ENCODE peak calls at places on chromosomes 3 and 15, in four cellular contexts. O is heart left ventricle, F is heart right ventricle, P is AG04450. Q is an unnamed sample.

GRCh38 chr15:99719096-99719541 is 14.1 kb downstream of the LYSMD4 start:
- DNase-seq in P (peak; percentile 51), O (no peak), F (no peak), Q (no peak)

GRCh38 chr15:56242576-56243116 is 1.0 kb downstream of the RFX7 start:
- DNase-seq in O (no peak), P (no peak), F (no peak), Q (no peak)

GRCh38 chr15:62904041-62904440 is 138.5 kb upstream of the TPM1 start:
- DNase-seq in P (no peak), F (no peak), O (no peak), Q (no peak)

GRCh38 chr3:126523745-126524428 is at the start of gene CHST13:
- DNase-seq in P (no peak), O (no peak), F (no peak), Q (no peak)

GRCh38 chr3:52774901-52775864 is 2.2 kb upstream of the ITIH1 start:
- DNase-seq in F (no peak), O (no peak), P (no peak), Q (no peak)

GRCh38 chr3:73324203-73325155 is 263.0 kb downstream of the EBLN2 start:
- DNase-seq in O (no peak), F (no peak), P (no peak), Q (no peak)

GRCh38 chr15:39094116-39094515 is 486.8 kb upstream of the THBS1 start:
- DNase-seq in P (no peak), O (no peak), F (no peak), Q (no peak)

GRCh38 chr3:49383387-49383786 is 25.2 kb upstream of the GPX1 start:
- DNase-seq in F (no peak), O (no peak), P (no peak), Q (no peak)

GRCh38 chr15:39188930-39189329 is 391.9 kb upstream of the THBS1 start:
- DNase-seq in F (no peak), O (no peak), P (no peak), Q (no peak)

GRCh38 chr3:148023994-148024393 is 614.8 kb downstream of the ZIC1 start:
- DNase-seq in P (peak; percentile 54), O (peak; percentile 6), F (peak; percentile 4), Q (no peak)

GRCh38 chr3:124200336-124200901 is 208.5 kb upstream of the ROPN1 start:
- DNase-seq in O (no peak), F (no peak), P (no peak), Q (no peak)

GRCh38 chr3:190323241-190323617 is 983 bp upstream of the CLDN1 start:
- DNase-seq in O (peak; percentile 12), F (peak; percentile 10), P (no peak), Q (no peak)

GRCh38 chr3:4406746-4407568 is 60.1 kb downstream of the SUMF1 start:
- DNase-seq in O (no peak), P (no peak), F (no peak), Q (no peak)

GRCh38 chr3:197888511-197888910 is 61.5 kb upstream of the RPL35A start:
- DNase-seq in P (no peak), O (no peak), F (no peak), Q (no peak)

GRCh38 chr3:179991877-179992276 is 44.9 kb downstream of the PEX5L start:
- DNase-seq in O (no peak), F (no peak), P (no peak), Q (no peak)

GRCh38 chr15:57611938-57612337 is 20.2 kb downstream of the MYZAP start:
- DNase-seq in F (peak; percentile 54), O (no peak), P (no peak), Q (peak; percentile 17)

GRCh38 chr15:62124176-62124952 is 40.7 kb downstream of the C2CD4B start:
- DNase-seq in O (no peak), P (no peak), F (no peak), Q (no peak)

GRCh38 chr15:80870893-80871292 is 91.7 kb downstream of the CEMIP start:
- DNase-seq in F (no peak), P (no peak), O (no peak), Q (no peak)

GRCh38 chr3:126932188-126932931 is 50.6 kb upstream of the PLXNA1 start:
- DNase-seq in O (no peak), F (no peak), P (no peak), Q (no peak)

GRCh38 chr15:95664435-95664834 is 666.1 kb upstream of the NR2F2 start:
- DNase-seq in P (no peak), O (no peak), F (no peak), Q (peak; percentile 15)

GRCh38 chr3:27659279-27660021 is 62.7 kb downstream of the EOMES start:
- DNase-seq in O (peak; percentile 33), P (no peak), F (peak; percentile 38), Q (no peak)

GRCh38 chr3:12345141-12345561 is 56.3 kb downstream of the PPARG start:
- DNase-seq in O (no peak), P (no peak), F (no peak), Q (no peak)

GRCh38 chr15:81105521-81105920 is 28.5 kb upstream of the CFAP161 start:
- DNase-seq in F (no peak), P (no peak), O (no peak), Q (peak; percentile 27)

GRCh38 chr3:128973988-128974564 is 19.8 kb downstream of the CFAP92 start:
- DNase-seq in P (no peak), O (no peak), F (no peak), Q (no peak)

GRCh38 chr3:128967748-128968147 is 26.1 kb downstream of the CFAP92 start:
- DNase-seq in O (no peak), P (no peak), F (no peak), Q (no peak)

GRCh38 chr3:128971421-128971820 is 22.5 kb downstream of the CFAP92 start:
- DNase-seq in F (peak; percentile 80), P (no peak), O (peak; percentile 73), Q (no peak)

GRCh38 chr3:128970741-128971048 is 23.2 kb downstream of the CFAP92 start:
- DNase-seq in F (no peak), O (no peak), P (no peak), Q (no peak)

DNA sequence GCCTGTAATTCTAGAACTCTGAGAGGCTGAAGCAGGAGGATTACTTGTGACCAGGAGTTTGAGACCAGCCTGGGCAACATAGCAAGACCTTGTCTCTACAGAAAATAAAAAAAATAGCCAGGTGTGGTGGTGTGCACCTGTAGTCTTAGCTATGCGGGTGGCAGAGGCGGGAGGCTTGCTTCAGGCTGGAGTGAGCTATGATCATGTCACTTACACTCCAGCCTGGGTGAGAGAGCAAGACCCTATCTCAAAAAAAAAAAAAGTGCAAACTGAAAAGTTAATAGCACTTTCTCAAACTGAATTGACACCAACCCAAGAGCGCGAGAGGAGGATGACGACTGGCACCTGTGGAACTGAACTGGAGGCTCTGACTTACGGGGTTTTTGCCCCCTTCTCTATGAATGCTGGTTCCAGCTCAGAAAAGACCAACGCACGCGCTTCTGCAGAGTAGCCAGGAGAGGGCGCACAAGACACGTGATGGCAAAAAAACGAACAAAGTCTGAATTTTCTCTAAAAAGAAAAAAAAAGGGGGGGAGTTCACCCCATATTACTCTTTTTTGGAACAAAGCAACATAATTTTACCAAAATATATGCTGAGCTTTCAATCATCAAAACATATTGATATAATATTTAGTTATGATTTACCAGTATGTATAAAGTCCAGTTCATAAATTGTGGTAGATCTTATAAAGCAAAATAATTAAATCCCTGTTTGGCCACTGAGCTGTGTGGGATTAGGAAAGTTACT is 23.7 kb downstream of the CFAP92 start:
- DNase-seq in P (no peak), O (peak; percentile 23), F (peak; percentile 32), Q (no peak)
- TF ChIP-seq CTCF in P (peak; percentile 95), O (peak; percentile 90), F (peak; percentile 93), Q (peak; percentile 93)

DNA sequence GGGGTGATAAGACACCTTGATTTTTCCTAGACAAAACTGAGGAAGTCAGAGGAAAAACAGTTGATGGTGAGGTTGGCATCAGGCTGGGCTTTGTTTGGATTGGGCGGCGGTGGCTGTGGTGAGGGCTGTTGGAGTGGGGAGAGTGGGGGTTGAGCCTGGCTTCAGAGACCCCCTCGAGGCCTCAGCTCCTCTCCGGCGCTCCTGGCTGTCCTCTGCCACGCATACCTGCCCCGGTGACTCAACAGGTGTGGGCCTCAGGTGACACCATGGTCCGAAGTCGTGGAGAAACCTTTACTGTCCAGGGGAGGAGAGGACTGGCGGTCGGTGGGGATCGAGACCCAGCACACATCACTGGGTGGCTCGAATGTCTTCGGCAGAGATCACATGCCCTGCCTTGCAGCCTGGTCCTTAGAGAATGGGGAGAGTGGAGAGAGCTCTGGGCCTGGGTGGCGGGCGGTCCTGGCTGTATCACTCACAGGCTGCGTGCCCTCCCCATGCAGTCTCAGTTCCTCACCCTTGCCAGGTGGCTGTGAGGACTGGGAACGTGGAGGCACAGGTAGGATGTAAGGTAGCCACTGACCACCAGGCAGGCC is 2.6 kb downstream of the APBA2 start:
- DNase-seq in O (no peak), F (no peak), P (no peak), Q (no peak)
- H3K4me3 ChIP-seq in O (no peak overlapping the region), F (no peak overlapping the region), P (no peak overlapping the region), Q (no peak overlapping the region)

DNA sequence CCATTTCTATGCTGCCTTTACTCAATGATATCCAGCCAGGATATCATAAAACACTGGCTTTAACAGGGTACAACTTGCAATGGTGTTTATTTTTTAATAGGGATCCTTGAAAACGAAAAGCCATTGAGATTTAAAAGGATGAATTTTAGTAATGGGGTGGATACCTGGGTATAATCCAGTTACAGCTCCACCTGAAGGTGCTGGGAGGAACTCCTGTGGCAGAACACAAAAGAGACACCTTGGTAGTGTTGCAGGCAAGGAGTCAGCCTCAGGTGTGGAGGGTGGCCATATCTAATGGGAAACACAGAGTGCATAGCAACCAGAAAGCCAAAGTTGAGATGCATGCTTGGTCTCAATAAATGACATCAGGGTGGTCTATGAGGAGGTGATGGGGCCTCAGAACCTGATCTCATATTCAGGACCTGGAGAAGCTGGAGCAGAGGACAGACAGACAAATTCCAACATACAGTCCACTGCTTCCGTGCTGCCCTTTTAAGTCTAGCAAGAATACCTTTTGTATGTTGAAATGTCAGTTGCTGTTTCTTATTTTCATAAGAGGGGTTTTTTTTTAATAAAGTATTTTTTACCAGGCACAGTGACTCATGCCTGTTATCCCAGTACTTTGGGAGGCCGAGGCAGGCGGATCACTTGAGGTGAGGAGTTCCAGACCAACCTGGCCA is 12.0 kb upstream of the PAQR9 start:
- DNase-seq in F (no peak), O (no peak), P (no peak), Q (no peak)
- TF ChIP-seq CTCF in F (no peak), O (no peak), P (no peak), Q (peak; percentile 22)

GRCh38 chr3:161420746-161421145 is 49.4 kb upstream of the SPTSSB start:
- DNase-seq in O (no peak), P (no peak), F (no peak), Q (no peak)
- H3K4me3 ChIP-seq in O (no peak overlapping the region), P (no peak overlapping the region), F (no peak overlapping the region), Q (no peak overlapping the region)

DNA sequence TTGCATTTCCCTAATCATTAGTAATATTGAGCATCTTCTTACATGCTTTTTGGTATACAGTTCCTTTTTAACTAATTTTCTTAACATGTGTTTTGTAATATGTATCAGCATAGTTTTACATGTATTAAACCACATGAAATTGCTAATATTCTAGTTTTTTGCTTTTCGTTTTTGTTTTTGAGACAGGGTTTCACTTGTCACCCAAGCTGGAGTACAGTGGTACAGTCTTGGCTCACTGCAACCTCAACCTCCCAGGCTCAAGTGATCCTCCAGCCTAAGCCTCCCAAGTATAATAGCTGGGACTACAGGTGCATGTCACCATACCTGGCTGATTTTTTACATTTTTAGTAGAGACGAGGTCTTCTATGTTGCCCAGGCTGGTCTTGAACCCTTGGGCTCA is 4.4 kb upstream of the ISG20 start:
- DNase-seq in P (no peak), F (no peak), O (no peak), Q (no peak)
- TF ChIP-seq CTCF in P (no peak), F (no peak), O (no peak), Q (no peak)

GRCh38 chr3:48014358-48014757 is 1.9 kb downstream of the MAP4 start:
- DNase-seq in P (no peak), F (no peak), O (no peak), Q (no peak)
- H3K4me3 ChIP-seq in P (no peak overlapping the region), F (no peak overlapping the region), O (no peak overlapping the region), Q (no peak overlapping the region)

Q was measured in retinal pigment epithelial cell.